ENCODE peak calls at places on chromosomes 5 and 9, in eight cellular contexts. C is stomach, S is transverse colon, A is GM12891, Y is GM23338, G is HCT116, O is breast epithelium, J is sigmoid colon. L is an unnamed sample.

GRCh38 chr5:139388198-139388821 is 1.4 kb downstream of the MZB1 start:
- DNase-seq in G (no peak), S (peak; percentile 86), J (no peak), C (peak; percentile 72), Y (peak; percentile 69), O (peak; percentile 80), A (no peak), L (no peak)

GRCh38 chr5:57805170-57805569 is 322.6 kb upstream of the ACTBL2 start:
- DNase-seq in O (no peak), A (no peak), G (no peak), J (no peak), S (no peak), Y (no peak), C (no peak), L (no peak)

GRCh38 chr9:134678206-134678605 is 36.6 kb downstream of the COL5A1 start:
- DNase-seq in A (no peak), G (no peak), O (no peak), J (peak; percentile 60), C (no peak), Y (no peak), S (no peak), L (no peak)

GRCh38 chr5:53397845-53398244 is 82.6 kb upstream of the FST start:
- DNase-seq in S (no peak), A (no peak), J (no peak), O (no peak), C (no peak), Y (no peak), G (peak; percentile 18), L (no peak)

GRCh38 chr5:101102506-101102905 is 199.4 kb upstream of the ST8SIA4 start:
- DNase-seq in Y (peak; percentile 7), C (no peak), S (no peak), G (peak; percentile 15), O (no peak), A (no peak), J (no peak), L (no peak)

GRCh38 chr5:39650234-39650816 is 225.5 kb upstream of the DAB2 start:
- DNase-seq in J (no peak), G (no peak), A (no peak), S (no peak), O (no peak), C (no peak), Y (no peak), L (no peak)

GRCh38 chr5:79938468-79938867 is 52.6 kb downstream of the MTX3 start:
- DNase-seq in A (no peak), Y (no peak), J (no peak), G (no peak), S (no peak), C (no peak), O (no peak), L (no peak)

GRCh38 chr5:180860273-180860886 is 696 bp downstream of the ZFP62 start:
- DNase-seq in O (no peak), A (peak; percentile 48), C (no peak), Y (peak; percentile 84), S (peak; percentile 42), G (peak; percentile 50), J (no peak), L (peak; percentile 46)

GRCh38 chr9:98742325-98743280 is 33.9 kb upstream of the GABBR2 start:
- DNase-seq in O (no peak), Y (no peak), G (no peak), S (no peak), A (no peak), C (no peak), J (no peak), L (no peak)

GRCh38 chr5:16713386-16713928 is 96.7 kb upstream of the RETREG1 start:
- DNase-seq in A (no peak), G (no peak), J (no peak), Y (peak; percentile 73), C (no peak), O (no peak), S (peak; percentile 37), L (no peak)

GRCh38 chr9:21795483-21795882 is 7.0 kb upstream of the MTAP start:
- DNase-seq in C (no peak), Y (no peak), S (no peak), G (no peak), J (no peak), O (no peak), A (no peak), L (no peak)

GRCh38 chr5:9461246-9461645 is 84.6 kb downstream of the SEMA5A start:
- DNase-seq in A (no peak), J (no peak), G (no peak), O (no peak), Y (no peak), C (no peak), S (no peak), L (no peak)
- TF ChIP-seq POLR2AphosphoS5 in A (no peak), J (no peak), G (no peak), O (no peak), Y (no peak), C (no peak), S (no peak), L (no peak)

DNA sequence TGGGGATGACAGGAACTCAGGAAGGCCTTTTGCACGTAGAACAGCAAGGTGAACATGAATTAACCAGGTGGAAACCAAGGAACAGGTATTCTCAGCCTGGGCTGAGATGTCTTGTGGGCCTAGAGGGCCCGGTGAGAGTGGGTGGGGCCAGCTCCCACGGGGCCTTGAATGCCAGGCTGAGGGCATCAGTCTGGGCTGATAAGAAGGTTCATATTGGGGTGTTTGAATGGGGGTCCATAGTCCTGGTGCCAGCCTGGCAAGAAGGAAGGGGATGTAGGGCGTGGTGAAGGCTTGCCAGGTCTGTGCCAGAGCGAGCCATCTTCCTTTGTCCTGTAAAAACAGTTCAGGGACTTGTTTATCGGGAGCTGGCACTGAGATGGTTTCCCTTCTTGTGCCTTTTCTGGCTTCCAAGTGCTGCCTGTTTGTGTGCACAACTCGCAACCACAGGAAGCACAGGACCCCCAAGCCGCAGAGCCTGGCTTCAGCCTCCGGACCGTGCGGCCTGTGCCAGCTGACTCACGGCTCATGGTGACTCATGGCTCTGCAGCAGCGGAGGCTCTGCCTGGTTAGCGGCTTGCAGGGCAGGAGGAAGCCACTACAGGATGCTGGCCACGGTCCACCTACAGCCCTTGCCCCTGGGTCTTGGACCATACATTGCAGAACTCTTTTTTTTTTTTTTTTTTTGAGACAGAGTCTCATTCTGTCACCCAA is 2.4 kb downstream of the CARD19 start:
- DNase-seq in Y (no peak), J (peak; percentile 97), C (peak; percentile 85), G (peak; percentile 65), S (peak; percentile 82), A (no peak), O (peak; percentile 92), L (no peak)
- TF ChIP-seq POLR2AphosphoS5 in Y (no peak), J (peak; percentile 63), C (peak; percentile 94), G (peak; percentile 50), S (peak; percentile 70), A (no peak), O (peak; percentile 37), L (no peak)

GRCh38 chr5:1555011-1555807 is 31.4 kb upstream of the LPCAT1 start:
- DNase-seq in Y (no peak), G (peak; percentile 19), C (no peak), A (no peak), S (peak; percentile 10), J (peak; percentile 54), O (peak; percentile 78), L (no peak)
- TF ChIP-seq POLR2AphosphoS5 in Y (no peak), G (no peak), C (no peak), A (no peak), S (no peak), J (no peak), O (peak; percentile 39), L (no peak)

DNA sequence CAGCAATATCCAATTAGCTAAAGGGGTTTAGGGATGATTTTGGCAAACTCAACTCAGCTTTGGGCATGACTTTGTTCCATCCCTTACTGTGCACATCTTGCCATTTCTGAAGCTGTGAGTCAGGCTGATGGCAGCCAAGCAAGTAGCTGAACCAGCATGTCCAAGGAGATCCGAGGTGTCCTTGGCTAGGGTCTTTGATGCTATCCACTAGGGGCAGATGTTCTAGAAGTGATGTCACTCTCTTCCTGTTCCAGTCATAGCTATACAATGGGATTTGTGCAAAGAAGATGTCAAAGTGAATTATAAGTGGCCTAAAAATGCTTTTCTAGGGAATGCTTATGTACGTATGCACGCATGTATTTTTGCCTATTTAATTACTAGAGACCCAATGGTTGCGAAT is 160.8 kb upstream of the PAPPA start:
- DNase-seq in C (no peak), A (no peak), J (no peak), O (no peak), Y (peak; percentile 6), G (no peak), S (no peak), L (no peak)
- TF ChIP-seq POLR2AphosphoS5 in C (no peak), A (no peak), J (no peak), O (no peak), Y (no peak), G (no peak), S (no peak), L (no peak)

DNA sequence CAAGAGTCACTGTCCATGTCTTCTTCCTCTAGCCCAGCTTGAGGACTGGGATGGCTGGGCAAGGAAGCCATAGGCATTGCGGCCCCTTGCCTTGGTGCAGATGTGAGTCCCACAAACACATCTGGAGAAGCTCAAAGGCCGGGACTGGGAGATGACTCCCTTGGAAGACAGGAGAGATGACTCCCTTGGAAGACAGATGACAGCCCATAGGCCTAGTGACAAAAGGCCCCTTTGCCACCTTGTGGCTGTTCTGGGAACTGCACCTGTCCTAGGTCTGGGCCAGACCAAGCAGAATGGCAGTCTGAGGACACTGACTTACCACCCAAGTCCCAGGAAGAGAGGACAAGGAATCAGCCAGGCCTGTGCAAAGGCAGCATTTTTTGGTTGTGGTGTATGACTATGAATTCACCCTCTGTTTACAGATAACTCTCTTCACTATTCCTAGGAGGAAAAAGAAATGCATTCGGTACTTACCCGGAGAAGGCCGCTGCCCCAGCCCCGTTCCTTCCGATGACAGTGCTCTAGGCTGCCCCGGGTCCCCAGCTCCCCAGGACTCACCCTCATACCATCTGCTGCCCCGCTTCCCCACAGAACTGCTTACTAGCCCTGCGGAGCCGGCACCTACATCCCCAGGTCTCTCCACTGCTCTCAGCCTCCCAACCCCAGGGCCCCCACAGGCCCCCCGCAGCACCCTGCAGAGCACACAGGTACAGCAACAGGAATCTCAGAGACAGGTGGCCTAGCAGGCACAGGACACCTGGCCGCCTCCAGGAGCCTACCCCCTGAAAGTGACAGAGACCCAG is 30.8 kb downstream of the SKP1 start:
- DNase-seq in Y (peak; percentile 89), S (peak; percentile 84), O (peak; percentile 82), A (peak; percentile 58), J (peak; percentile 84), G (peak; percentile 57), C (peak; percentile 84), L (peak; percentile 56)
- TF ChIP-seq POLR2AphosphoS5 in Y (no peak), S (no peak), O (no peak), A (no peak), J (no peak), G (peak; percentile 17), C (peak; percentile 27), L (no peak)

DNA sequence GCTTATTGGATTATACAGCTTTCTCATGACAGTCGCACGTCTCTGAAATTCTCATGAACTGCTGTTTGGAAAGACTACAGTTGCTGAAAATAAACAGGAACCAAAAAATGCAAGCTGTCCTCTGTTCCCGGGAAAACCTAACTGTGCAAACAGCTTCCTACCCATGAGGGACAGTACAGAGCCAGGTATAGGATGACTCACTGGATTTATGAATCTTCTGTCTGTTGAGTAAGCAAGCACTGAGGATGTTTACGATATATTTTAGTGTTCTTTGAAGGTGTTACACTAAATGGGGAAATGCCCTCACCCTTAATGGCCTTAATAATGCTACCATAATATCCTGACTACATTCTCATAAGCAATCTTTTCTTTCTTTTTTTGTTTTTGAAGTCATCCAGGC is 380.4 kb upstream of the TNC start:
- DNase-seq in Y (no peak), A (no peak), G (no peak), C (no peak), S (no peak), O (no peak), J (no peak), L (no peak)
- TF ChIP-seq POLR2AphosphoS5 in Y (no peak), A (no peak), G (no peak), C (no peak), S (no peak), O (no peak), J (no peak), L (no peak)

L was measured in GM12892.